ENCODE peak calls at places on chromosome 1, in six cellular contexts. A, N, L, B, E and S are unnamed samples.

GRCh38 chr1:24203404-24203803 is 16.3 kb upstream of the IFNLR1 start:
- DNase-seq in A (no peak), N (no peak), L (no peak), B (no peak), E (peak; percentile 82), S (no peak)

GRCh38 chr1:91478693-91479234 is 21.9 kb upstream of the CDC7 start:
- DNase-seq in A (no peak), N (no peak), L (no peak), B (no peak), E (no peak), S (no peak)

GRCh38 chr1:7669559-7670208 is 101.4 kb upstream of the VAMP3 start:
- DNase-seq in A (no peak), N (peak; percentile 89), L (peak; percentile 29), B (peak; percentile 53), E (no peak), S (no peak)

GRCh38 chr1:181508486-181509165 is 25.3 kb downstream of the CACNA1E start:
- DNase-seq in A (no peak), N (no peak), L (no peak), B (no peak), E (no peak), S (no peak)

GRCh38 chr1:161068306-161069200 is 1.1 kb downstream of the ARHGAP30 start:
- DNase-seq in A (no peak), N (no peak), L (no peak), B (peak; percentile 72), E (peak; percentile 95), S (no peak)

GRCh38 chr1:41640756-41641482 is 156.4 kb upstream of the EDN2 start:
- DNase-seq in A (no peak), N (no peak), L (no peak), B (no peak), E (no peak), S (no peak)

GRCh38 chr1:194184402-194184801 is 998.0 kb upstream of the B3GALT2 start:
- DNase-seq in A (no peak), N (no peak), L (no peak), B (no peak), E (no peak), S (no peak)

GRCh38 chr1:199044191-199044590 is 405.4 kb downstream of the PTPRC start:
- DNase-seq in A (no peak), N (no peak), L (no peak), B (no peak), E (no peak), S (no peak)

GRCh38 chr1:37038079-37038702 is 3.9 kb upstream of the GRIK3 start:
- DNase-seq in A (no peak), N (peak; percentile 38), L (no peak), B (no peak), E (no peak), S (no peak)

GRCh38 chr1:218351617-218352438 is 6.7 kb downstream of the TGFB2 start:
- DNase-seq in A (no peak), N (peak; percentile 33), L (peak; percentile 42), B (peak; percentile 33), E (peak; percentile 83), S (no peak)
- TF ChIP-seq CTCF in A (peak; percentile 13), N (peak; percentile 26), L (peak; percentile 52), B (no peak), E (peak; percentile 57), S (no peak)

DNA sequence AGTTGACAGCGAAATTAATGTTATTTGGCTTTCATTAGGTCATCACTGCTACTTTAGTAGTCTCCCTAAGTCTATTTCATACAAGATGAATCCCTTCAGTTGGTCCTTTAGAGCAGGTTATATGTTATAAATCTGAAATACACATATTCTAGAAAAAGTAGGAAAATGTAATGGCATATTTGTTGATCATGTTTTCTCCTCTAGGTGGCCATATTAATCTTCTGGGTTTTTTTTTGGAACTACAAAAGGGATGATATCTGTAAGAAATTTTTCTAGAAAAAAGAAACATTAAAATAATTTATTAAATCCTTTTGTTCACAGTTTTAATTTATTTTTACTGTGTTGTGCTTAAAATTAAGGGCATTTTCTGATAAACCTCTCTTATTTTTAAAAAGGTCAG is 87.9 kb downstream of the SYT14 start:
- DNase-seq in A (no peak), N (no peak), L (no peak), B (no peak), E (no peak), S (no peak)
- TF ChIP-seq CTCF in A (peak; percentile 2), N (no peak), L (no peak), B (no peak), E (no peak), S (no peak)

DNA sequence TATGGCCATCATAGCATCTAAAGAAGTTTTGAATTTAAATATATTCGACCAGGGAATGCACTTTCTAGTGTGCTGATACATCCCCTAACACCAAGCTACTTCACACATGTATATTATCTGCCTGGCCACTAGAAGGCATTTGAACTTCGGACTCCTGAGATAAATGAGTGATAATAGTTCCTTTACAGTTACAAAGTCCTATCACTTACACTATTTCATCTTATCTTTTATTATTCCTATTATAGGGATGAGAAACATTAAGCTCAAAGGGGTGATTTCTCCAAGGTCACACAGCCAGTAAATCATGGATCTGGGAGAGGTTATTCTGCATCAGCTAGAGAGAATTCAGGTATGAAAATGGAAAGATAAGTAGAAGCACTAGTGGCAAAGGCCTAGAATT is 40.3 kb downstream of the GPATCH2 start:
- DNase-seq in A (no peak), N (no peak), L (no peak), B (no peak), E (no peak), S (no peak)
- TF ChIP-seq CTCF in A (no peak), N (no peak), L (no peak), B (no peak), E (no peak), S (no peak)

DNA sequence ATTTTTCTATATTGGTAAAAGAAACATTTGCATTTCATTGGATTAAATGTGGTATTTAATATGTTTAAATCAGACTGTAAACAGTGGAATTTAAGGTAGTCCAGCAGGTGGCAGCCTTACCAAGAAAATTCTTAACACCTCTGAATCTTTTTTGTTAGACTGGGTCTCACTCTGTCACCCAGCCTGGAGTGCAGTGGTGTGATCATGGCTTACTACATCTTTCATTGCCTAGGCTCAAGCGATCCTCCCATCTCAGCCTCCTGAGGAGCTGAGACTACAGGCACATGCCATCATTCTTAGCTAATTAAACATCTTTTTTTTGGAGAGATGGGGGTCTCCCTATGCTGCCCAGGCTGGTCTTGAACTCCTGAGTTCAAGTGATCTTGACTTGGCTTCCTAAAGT is 98.8 kb downstream of the RABGAP1L start:
- DNase-seq in A (no peak), N (peak; percentile 45), L (no peak), B (no peak), E (no peak), S (no peak)
- TF ChIP-seq CTCF in A (peak; percentile 83), N (peak; percentile 35), L (peak; percentile 26), B (no peak), E (peak; percentile 57), S (no peak)

GRCh38 chr1:58781541-58782307 is 2.1 kb downstream of the JUN start:
- DNase-seq in A (peak; percentile 61), N (peak; percentile 38), L (peak; percentile 82), B (peak; percentile 50), E (peak; percentile 89), S (no peak)

GRCh38 chr1:58782308-58783089 is 1.3 kb downstream of the JUN start:
- DNase-seq in A (peak; percentile 66), N (peak; percentile 63), L (peak; percentile 55), B (peak; percentile 64), E (peak; percentile 95), S (no peak)

GRCh38 chr1:58784758-58785423 is 1.0 kb upstream of the JUN start:
- DNase-seq in A (peak; percentile 80), N (peak; percentile 74), L (peak; percentile 89), B (peak; percentile 75), E (peak; percentile 96), S (peak; percentile 78)

GRCh38 chr1:58783993-58784757 is at the start of gene JUN:
- DNase-seq in A (peak; percentile 99), N (peak; percentile 98), L (peak; percentile 100), B (peak; percentile 93), E (peak; percentile 99), S (peak; percentile 95)

GRCh38 chr1:58783090-58783992 is 506 bp downstream of the JUN start:
- DNase-seq in A (peak; percentile 57), N (peak; percentile 64), L (no peak), B (peak; percentile 61), E (peak; percentile 94), S (peak; percentile 28)
- TF ChIP-seq CTCF in A (no peak), N (no peak), L (no peak), B (no peak), E (peak; percentile 11), S (no peak)

DNA sequence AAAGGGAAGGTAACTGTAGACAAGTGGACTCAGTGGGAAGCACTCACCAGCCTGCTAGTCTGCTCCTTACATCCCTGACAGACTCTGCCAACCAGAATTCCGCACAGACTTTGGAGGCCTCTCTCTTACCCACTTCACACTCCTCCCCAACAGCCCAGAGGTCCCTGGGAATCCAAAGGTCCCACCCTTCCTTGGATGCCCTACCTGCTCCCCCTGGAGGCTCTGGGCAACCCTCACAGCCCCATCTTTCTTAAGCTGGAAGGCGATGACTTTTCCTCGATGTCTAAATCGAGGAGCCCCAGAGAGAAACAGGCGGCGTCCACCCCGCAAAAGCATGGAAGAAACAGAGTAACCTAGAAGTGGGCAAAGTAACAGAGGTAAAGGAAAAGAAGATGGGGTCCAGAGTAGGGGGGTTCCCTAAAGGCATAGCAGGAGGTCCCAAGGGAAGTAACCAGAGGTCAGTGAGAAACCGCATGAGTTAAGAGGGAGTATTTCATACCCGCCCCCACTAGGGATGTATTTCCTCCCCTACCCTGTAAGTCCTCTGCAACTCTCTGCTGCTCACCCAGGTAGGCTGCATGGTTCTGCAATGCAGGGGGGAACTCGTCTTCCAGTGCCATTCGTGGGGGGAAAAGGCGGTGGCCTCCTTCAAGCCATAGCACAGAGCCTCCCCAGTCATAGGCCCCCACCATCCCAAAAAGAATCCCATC is 8.4 kb downstream of the ITGA10 start:
- DNase-seq in A (no peak), N (peak; percentile 37), L (no peak), B (no peak), E (no peak), S (no peak)
- TF ChIP-seq CTCF in A (no peak), N (no peak), L (no peak), B (no peak), E (no peak), S (no peak)

GRCh38 chr1:1877852-1878436 is 12.9 kb downstream of the GNB1 start:
- DNase-seq in A (no peak), N (no peak), L (no peak), B (no peak), E (peak; percentile 19), S (no peak)

GRCh38 chr1:1880617-1881312 is 10.1 kb downstream of the GNB1 start:
- DNase-seq in A (no peak), N (no peak), L (no peak), B (no peak), E (peak; percentile 22), S (no peak)

GRCh38 chr1:1879942-1880341 is 10.9 kb downstream of the GNB1 start:
- DNase-seq in A (no peak), N (no peak), L (no peak), B (no peak), E (peak; percentile 35), S (no peak)

GRCh38 chr1:1883092-1883858 is 7.6 kb downstream of the GNB1 start:
- DNase-seq in A (no peak), N (no peak), L (no peak), B (no peak), E (no peak), S (no peak)

DNA sequence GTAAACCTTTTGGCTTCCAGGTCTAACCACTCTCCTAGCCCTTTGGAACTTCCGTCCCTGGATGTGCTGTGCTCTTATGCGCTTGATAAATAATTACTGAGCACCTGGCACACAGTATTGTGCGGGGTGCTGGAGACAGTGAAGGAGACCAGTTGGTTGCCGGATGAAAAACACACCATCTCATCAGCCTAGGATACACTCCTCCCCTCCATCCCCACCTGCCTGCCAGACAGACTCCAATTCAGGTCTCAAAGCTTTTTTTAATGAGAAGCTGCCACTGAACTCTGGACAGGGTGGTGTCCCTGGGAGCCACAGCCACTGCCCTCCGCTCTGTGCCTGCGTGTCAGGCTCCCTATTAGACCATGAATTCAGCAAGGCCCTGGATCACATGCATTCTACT is 9.2 kb downstream of the GNB1 start:
- DNase-seq in A (no peak), N (no peak), L (no peak), B (no peak), E (no peak), S (no peak)
- TF ChIP-seq CTCF in A (no peak), N (no peak), L (no peak), B (no peak), E (no peak), S (no peak)